ENCODE peak calls at places on chromosomes 6 and 20, in eight cellular contexts. G is ascending aorta; V is lower lobe of right lung; S is tibial nerve; K is neuronal stem cell; I is CD4-positive, CD25-positive, alpha-beta regulatory T cell; A is heart right ventricle; P is psoas muscle. E is an unnamed sample.

GRCh38 chr6:84498905-84499304 is 265.5 kb downstream of the TBX18 start:
- DNase-seq in G (no peak), V (no peak), S (no peak), K (no peak), I (no peak), A (no peak), P (no peak), E (no peak)

GRCh38 chr6:98747960-98748359 is 86.4 kb upstream of the POU3F2 start:
- DNase-seq in G (no peak), V (no peak), S (no peak), K (no peak), I (no peak), A (no peak), P (no peak), E (no peak)

GRCh38 chr20:49854190-49854875 is 41.7 kb downstream of the SLC9A8 start:
- DNase-seq in G (no peak), V (no peak), S (no peak), K (no peak), I (no peak), A (no peak), P (no peak), E (peak; percentile 72)

GRCh38 chr20:39717976-39718375 is 755.8 kb downstream of the DHX35 start:
- DNase-seq in G (no peak), V (no peak), S (no peak), K (no peak), I (no peak), A (no peak), P (no peak), E (no peak)

GRCh38 chr6:161736796-161737292 is 463.0 kb upstream of the AGPAT4 start:
- DNase-seq in G (no peak), V (no peak), S (no peak), K (no peak), I (no peak), A (no peak), P (no peak), E (no peak)

GRCh38 chr6:161066511-161066910 is 74.9 kb downstream of the MAP3K4 start:
- DNase-seq in G (no peak), V (no peak), S (no peak), K (no peak), I (no peak), A (no peak), P (no peak), E (no peak)

GRCh38 chr20:36760647-36761046 is 12.9 kb downstream of the DSN1 start:
- DNase-seq in G (no peak), V (no peak), S (no peak), K (no peak), I (no peak), A (no peak), P (no peak), E (no peak)

GRCh38 chr6:52670502-52671409 is at the start of gene TMEM14A:
- DNase-seq in G (peak; percentile 95), V (peak; percentile 95), S (peak; percentile 80), K (peak; percentile 89), I (peak; percentile 87), A (peak; percentile 97), P (peak; percentile 96), E (peak; percentile 94)

GRCh38 chr6:80932364-80932763 is 820.1 kb downstream of the TENT5A start:
- DNase-seq in G (no peak), V (no peak), S (no peak), K (no peak), I (no peak), A (no peak), P (no peak), E (no peak)

GRCh38 chr6:12403201-12403826 is 113.2 kb downstream of the EDN1 start:
- DNase-seq in G (no peak), V (no peak), S (no peak), K (no peak), I (no peak), A (no peak), P (no peak), E (peak; percentile 69)

GRCh38 chr20:57473246-57474042 is 51.5 kb downstream of the CTCFL start:
- DNase-seq in G (peak; percentile 63), V (peak; percentile 66), S (no peak), K (no peak), I (no peak), A (no peak), P (no peak), E (no peak)

GRCh38 chr6:157912326-157912725 is 69.3 kb upstream of the SYNJ2 start:
- DNase-seq in G (no peak), V (no peak), S (no peak), K (no peak), I (no peak), A (no peak), P (no peak), E (no peak)

GRCh38 chr6:14317616-14318015 is 200.0 kb downstream of the CD83 start:
- DNase-seq in G (no peak), V (no peak), S (no peak), K (no peak), I (no peak), A (no peak), P (no peak), E (no peak)

GRCh38 chr6:43355862-43356590 is 13.4 kb downstream of the ZNF318 start:
- DNase-seq in G (no peak), V (no peak), S (no peak), K (no peak), I (no peak), A (no peak), P (no peak), E (no peak)

GRCh38 chr20:61963149-61963548 is 102.5 kb downstream of the TAF4 start:
- DNase-seq in G (no peak), V (no peak), S (no peak), K (no peak), I (no peak), A (no peak), P (no peak), E (peak; percentile 35)

GRCh38 chr6:110415297-110415916 is at the start of gene DDO:
- DNase-seq in G (peak; percentile 95), V (peak; percentile 70), S (no peak), K (no peak), I (no peak), A (peak; percentile 82), P (peak; percentile 95), E (peak; percentile 99)

GRCh38 chr6:127119361-127120108 is 1.1 kb downstream of the RSPO3 start:
- DNase-seq in G (no peak), V (peak; percentile 48), S (no peak), K (peak; percentile 21), I (no peak), A (no peak), P (peak; percentile 55), E (no peak)

DNA sequence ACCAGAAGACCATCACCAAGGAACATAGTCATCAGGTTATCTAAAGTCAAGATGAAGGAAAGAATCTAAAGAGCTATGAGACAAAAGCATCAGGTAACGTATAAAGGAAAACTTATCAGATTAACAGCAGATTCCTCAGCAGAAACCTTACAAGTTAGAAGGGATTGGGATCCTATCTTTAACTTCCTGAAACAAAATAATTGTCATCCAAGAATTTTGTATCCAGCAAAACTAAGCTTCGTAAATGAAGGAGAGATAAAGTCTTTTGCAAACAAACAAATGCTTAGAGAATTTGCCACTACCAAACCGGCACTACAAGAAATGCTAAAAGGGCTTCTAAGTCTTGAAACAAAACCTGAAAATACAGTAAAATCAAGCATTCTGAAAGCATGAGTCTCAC is 71.0 kb downstream of the HECA start:
- DNase-seq in G (no peak), V (no peak), S (no peak), K (no peak), I (no peak), A (no peak), P (no peak), E (no peak)
- H3K9me3 ChIP-seq in G (peaks cover 38% of the 10 kb centered on the region), V (peaks cover 19% of the 10 kb centered on the region), S (no peaks in the 10 kb centered on the region), K (peaks cover 3% of the 10 kb centered on the region), I (peaks cover 8% of the 10 kb centered on the region), A (peaks cover 22% of the 10 kb centered on the region), P (peaks cover 19% of the 10 kb centered on the region), E (no peaks in the 10 kb centered on the region)

DNA sequence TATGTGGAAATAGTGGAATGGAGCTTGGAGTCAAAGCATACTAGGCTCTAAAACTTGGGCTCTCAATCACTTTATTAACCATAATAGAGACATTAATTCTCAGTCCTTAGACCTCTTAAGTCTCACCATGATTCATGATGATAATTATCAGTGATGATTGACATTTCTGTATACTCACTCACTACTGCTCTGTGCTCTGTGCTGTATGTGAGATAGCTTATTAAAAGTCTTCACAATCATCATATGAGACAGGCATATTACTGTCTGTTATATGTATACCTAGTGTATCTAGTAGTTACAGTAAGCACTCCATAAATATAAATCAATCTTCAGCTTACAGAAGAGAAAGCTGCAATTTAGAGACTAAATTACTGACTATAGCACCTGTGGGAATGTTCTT is 236.0 kb upstream of the JAG1 start:
- DNase-seq in G (no peak), V (no peak), S (no peak), K (no peak), I (no peak), A (no peak), P (no peak), E (no peak)
- H3K9me3 ChIP-seq in G (no peaks in the 10 kb centered on the region), V (no peaks in the 10 kb centered on the region), S (no peaks in the 10 kb centered on the region), K (peaks cover 3% of the 10 kb centered on the region), I (no peaks in the 10 kb centered on the region), A (no peaks in the 10 kb centered on the region), P (no peaks in the 10 kb centered on the region), E (no peaks in the 10 kb centered on the region)

GRCh38 chr20:30487947-30488926 is 769.2 kb upstream of the DEFB115 start:
- DNase-seq in G (no peak), V (no peak), S (no peak), K (no peak), I (no peak), A (no peak), P (no peak), E (no peak)

GRCh38 chr20:30484749-30485070 is 772.8 kb upstream of the DEFB115 start:
- DNase-seq in G (no peak), V (no peak), S (no peak), K (no peak), I (no peak), A (no peak), P (no peak), E (no peak)

GRCh38 chr20:30485331-30486102 is 771.9 kb upstream of the DEFB115 start:
- DNase-seq in G (no peak), V (no peak), S (no peak), K (no peak), I (no peak), A (no peak), P (no peak), E (no peak)

GRCh38 chr20:30484009-30484748 is 773.3 kb upstream of the DEFB115 start:
- DNase-seq in G (no peak), V (no peak), S (no peak), K (no peak), I (no peak), A (no peak), P (no peak), E (no peak)

DNA sequence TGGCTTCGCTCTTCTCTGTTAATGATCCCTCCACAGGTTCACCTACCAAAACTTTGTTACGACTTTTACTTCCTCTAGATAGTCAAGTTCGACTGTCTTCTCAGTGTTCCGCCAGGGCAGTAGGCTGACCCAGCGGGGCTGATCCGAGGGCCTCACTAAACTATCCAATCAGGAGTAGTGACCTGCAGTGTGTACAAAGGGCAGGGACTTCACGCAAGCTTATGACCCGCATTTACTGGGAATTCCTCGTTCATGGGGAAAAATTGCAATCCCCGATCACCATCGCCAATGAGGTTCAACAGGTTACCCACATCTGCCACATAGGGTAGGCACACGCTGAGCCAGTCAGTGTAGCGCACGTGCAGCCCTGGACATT is 771.4 kb upstream of the DEFB115 start:
- DNase-seq in G (no peak), V (no peak), S (no peak), K (no peak), I (no peak), A (no peak), P (no peak), E (no peak)
- H3K9me3 ChIP-seq in G (peaks cover 10% of the 10 kb centered on the region), V (no peaks in the 10 kb centered on the region), S (no peaks in the 10 kb centered on the region), K (no peaks in the 10 kb centered on the region), I (no peaks in the 10 kb centered on the region), A (peaks cover 5% of the 10 kb centered on the region), P (no peaks in the 10 kb centered on the region), E (no peaks in the 10 kb centered on the region)

GRCh38 chr6:168385380-168385779 is 55.6 kb upstream of the SMOC2 start:
- DNase-seq in G (no peak), V (no peak), S (no peak), K (no peak), I (no peak), A (no peak), P (no peak), E (no peak)
- H3K9me3 ChIP-seq in G (no peaks in the 10 kb centered on the region), V (no peaks in the 10 kb centered on the region), S (no peaks in the 10 kb centered on the region), K (peaks cover 15% of the 10 kb centered on the region), I (no peaks in the 10 kb centered on the region), A (no peaks in the 10 kb centered on the region), P (no peaks in the 10 kb centered on the region), E (no peaks in the 10 kb centered on the region)